ENCODE peak calls at places on chromosome 1, in six cellular contexts. U is foreskin keratinocyte, T is heart left ventricle, G is pancreas, W is sigmoid colon, H is mammary epithelial cell. P is an unnamed sample. For H3K4me1, the result is how much of the 10 kb centered on the place peaks cover.

GRCh38 chr1:240499012-240499411 is 112.9 kb downstream of the GREM2 start:
- DNase-seq in G (no peak), T (no peak), W (no peak), H (no peak), U (no peak), P (no peak)

GRCh38 chr1:39652105-39652504 is 12.7 kb upstream of the HEYL start:
- DNase-seq in G (no peak), H (no peak), T (peak), W (no peak), U (no peak), P (no peak)

GRCh38 chr1:183630748-183631147 is 4.8 kb downstream of the ARPC5 start:
- DNase-seq in W (no peak), T (no peak), G (no peak), U (no peak), H (no peak), P (no peak)

GRCh38 chr1:211210965-211211364 is 48.2 kb upstream of the RCOR3 start:
- DNase-seq in T (no peak), G (no peak), W (no peak), H (no peak), U (no peak), P (no peak)

GRCh38 chr1:61097326-61097725 is 15.0 kb downstream of the NFIA start:
- DNase-seq in H (peak), W (no peak), T (no peak), U (no peak), G (no peak), P (no peak)

GRCh38 chr1:28118640-28119307 is 30.4 kb upstream of the EYA3 start:
- DNase-seq in U (no peak), H (no peak), T (no peak), G (no peak), W (no peak), P (no peak)

GRCh38 chr1:244325056-244325764 is 126.5 kb downstream of the ADSS2 start:
- DNase-seq in T (no peak), W (no peak), H (no peak), G (no peak), U (no peak), P (no peak)

GRCh38 chr1:203823306-203823705 is 27.9 kb downstream of the ZBED6 start:
- DNase-seq in G (no peak), U (no peak), H (no peak), W (no peak), T (no peak), P (no peak)

GRCh38 chr1:37073752-37074151 is 39.4 kb upstream of the GRIK3 start:
- DNase-seq in W (no peak), H (no peak), G (no peak), T (no peak), U (no peak), P (no peak)

GRCh38 chr1:117611121-117611601 is 5.3 kb downstream of the TENT5C start:
- DNase-seq in H (no peak), U (no peak), W (no peak), T (no peak), G (no peak), P (no peak)
- H3K4me1 ChIP-seq in H (under half), U (under half), W (half or more), T (under half), G (under half), P (half or more)

DNA sequence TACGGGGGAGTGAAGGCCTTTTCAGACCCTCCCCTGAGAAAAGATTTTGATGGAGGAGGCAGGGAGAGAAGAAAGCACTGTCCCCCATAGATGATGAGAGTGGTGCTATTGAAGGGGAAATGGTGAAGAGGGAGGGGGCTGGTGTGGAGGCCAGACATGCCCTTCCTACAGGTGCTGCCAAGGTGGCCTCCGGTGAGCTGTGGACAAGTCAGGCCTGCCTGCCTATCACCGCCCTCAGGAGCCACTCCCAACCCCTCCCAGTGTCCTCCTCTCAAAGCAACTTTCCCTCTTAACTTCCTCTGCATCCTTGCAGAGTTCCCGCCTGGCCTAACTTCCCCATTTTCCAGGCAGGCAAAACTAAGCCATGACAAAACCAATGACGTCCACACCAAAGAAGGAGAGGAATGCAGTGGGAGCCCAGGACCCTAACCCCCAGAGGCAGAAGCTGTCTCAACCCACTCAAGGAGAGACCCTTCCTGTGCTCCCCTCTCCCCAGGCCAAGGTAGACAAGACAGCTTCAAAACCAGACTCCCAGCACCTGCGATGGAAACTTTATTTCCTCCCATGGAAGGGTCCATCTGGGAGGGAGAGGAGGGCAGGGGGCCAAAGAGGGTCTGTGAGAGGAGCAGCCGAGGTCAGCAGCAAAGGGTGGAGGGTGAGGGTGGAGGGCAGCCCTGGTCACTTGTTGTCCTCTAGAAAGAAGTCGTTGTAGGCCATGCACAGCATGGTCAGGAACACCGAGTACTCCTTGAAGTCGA is 1.0 kb upstream of the S100A6 start:
- DNase-seq in G (no peak), W (peak), H (no peak), T (no peak), U (no peak), P (peak)
- H3K4me1 ChIP-seq in G (under half), W (under half), H (half or more), T (under half), U (under half), P (half or more)

GRCh38 chr1:17018849-17019248 is 7.1 kb upstream of the ATP13A2 start:
- DNase-seq in U (no peak), G (no peak), W (no peak), T (no peak), H (no peak), P (no peak)
- H3K4me1 ChIP-seq in U (under half), G (under half), W (under half), T (under half), H (under half), P (under half)

GRCh38 chr1:213397638-213398037 is 346.6 kb downstream of the RPS6KC1 start:
- DNase-seq in T (no peak), H (no peak), W (no peak), U (no peak), G (no peak), P (no peak)
- H3K4me1 ChIP-seq in T (under half), H (under half), W (under half), U (under half), G (under half), P (under half)

DNA sequence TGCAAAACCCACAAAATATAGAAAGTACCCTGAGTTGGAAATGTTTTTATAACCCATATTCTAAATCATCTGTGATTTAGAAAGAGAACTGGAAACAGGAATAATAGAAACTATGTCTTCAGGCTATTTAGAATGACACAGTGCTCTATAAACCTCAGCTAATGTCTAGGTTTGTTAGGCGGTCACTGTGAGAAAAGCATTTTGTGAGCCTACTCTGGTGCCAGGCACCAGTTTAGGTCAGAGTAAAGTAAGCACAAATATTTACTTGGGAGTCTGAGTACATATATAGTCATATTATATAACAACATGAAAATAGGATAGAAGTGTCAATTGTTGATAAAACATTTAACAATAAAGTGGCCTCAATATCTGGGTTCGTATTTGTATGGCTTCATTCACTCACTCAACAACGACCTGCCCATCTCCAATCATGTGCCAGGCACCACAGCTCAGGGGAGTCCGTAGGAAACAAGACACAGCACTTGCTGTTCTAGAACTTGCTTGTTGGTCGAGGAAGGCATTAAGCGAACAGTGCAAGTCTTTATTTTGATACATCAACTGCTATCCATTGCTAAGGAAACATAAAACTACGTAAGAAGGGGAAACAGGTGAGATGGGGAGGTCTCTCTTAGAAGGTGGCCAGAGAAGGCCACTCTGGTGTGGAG is 37.2 kb downstream of the GNB1 start:
- DNase-seq in H (no peak), T (no peak), U (no peak), W (no peak), G (no peak), P (no peak)
- H3K4me1 ChIP-seq in H (under half), T (under half), U (under half), W (under half), G (under half), P (under half)

DNA sequence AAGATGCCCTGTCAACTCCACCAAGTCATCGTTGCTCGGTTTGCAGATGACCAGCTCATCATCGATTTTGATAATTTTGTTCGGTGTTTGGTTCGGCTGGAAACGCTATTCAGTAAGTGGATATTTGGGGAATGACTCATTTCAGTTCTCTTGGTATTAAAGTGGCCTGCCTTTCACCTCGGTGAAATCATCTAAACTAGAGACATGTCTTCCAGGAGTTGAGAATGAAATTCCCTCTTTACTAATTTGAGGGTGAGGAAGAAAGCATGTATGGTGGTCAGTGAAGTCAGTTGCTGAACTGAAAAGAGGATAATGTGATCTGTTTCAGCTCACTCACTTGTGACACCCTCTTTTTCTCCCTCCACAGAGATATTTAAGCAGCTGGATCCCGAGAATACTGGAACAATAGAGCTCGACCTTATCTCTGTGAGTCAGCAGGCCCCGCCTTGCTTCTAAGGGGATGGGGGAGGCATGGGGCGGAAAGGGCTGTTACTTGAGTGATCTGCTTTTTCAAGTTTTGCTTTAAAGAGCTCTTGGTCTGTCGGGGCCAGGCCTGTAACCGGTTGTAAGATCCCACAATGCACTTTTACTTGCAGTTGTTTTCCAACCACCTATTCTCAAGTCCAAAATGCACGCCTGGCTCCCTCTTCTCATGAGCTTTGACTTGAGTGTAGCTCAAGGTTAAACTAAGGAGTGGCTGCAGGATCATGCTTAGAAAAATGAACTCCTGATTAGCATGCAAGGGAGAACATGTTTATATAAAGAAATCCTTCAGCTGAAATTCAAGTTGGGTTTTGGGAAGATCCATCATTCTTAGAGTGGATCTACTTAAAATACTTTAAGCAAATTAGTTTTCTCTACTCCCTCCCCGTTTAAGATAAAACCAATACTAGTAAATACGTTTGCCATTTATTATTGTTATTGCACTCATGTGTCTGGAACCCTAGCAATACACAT is 59.8 kb downstream of the CAPN2 start:
- DNase-seq in G (no peak), U (peak), T (peak), H (peak), W (peak), P (no peak)
- H3K4me1 ChIP-seq in G (under half), U (under half), T (under half), H (under half), W (under half), P (under half)

DNA sequence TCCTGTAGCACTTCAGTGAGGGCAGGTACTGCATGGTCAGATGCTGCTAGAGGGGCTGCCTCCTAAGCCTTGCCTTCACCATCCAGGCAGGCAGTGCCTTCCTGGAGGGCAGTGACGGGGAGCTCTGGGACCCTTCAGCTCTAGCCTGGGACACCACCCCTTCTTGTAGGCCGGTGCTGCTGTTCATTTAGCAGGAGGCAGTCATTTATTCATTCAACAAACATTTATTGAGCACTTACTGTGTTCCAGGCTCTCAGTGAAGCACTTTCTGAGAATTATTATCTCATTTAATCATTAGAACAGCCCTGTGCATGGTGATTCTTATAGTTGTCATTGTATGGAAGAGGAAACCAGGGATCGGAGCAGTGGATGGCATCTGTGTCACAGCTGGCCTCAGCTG is 28.5 kb downstream of the ARHGEF10L start:
- DNase-seq in W (no peak), T (no peak), H (no peak), G (no peak), U (no peak), P (no peak)
- H3K4me1 ChIP-seq in W (half or more), T (under half), H (under half), G (under half), U (under half), P (half or more)